ENCODE peak calls at places on chromosome 14, in seven cellular contexts. One of them, this sample, is unnamed.
A peak's percentile ranks its signal among the peaks of the same experiment; 100 is the strongest.

GRCh38 chr14:100416921-100417451 is 93.8 kb downstream of the SLC25A47 start:
- DNase-seq in endodermal cell: peak; percentile 60
- DNase-seq in brain microvascular endothelial cell: no peak
- DNase-seq in tibial artery: no peak
- DNase-seq in astrocyte: peak; percentile 87
- DNase-seq in NT2/D1: no peak
- DNase-seq in CD8-positive, alpha-beta memory T cell: no peak
- DNase-seq in this sample: peak; percentile 94

GRCh38 chr14:50920482-50921225 is 23.6 kb downstream of the PYGL start:
- DNase-seq in endodermal cell: no peak
- DNase-seq in brain microvascular endothelial cell: peak; percentile 51
- DNase-seq in tibial artery: no peak
- DNase-seq in astrocyte: peak; percentile 90
- DNase-seq in NT2/D1: no peak
- DNase-seq in CD8-positive, alpha-beta memory T cell: no peak
- DNase-seq in this sample: peak; percentile 87

GRCh38 chr14:63730659-63731058 is 2.8 kb upstream of the SGPP1 start:
- DNase-seq in endodermal cell: no peak
- DNase-seq in brain microvascular endothelial cell: no peak
- DNase-seq in tibial artery: no peak
- DNase-seq in astrocyte: no peak
- DNase-seq in NT2/D1: no peak
- DNase-seq in CD8-positive, alpha-beta memory T cell: no peak
- DNase-seq in this sample: no peak

GRCh38 chr14:76884853-76885276 is 58.7 kb downstream of the LRRC74A start:
- DNase-seq in endodermal cell: peak; percentile 79
- DNase-seq in brain microvascular endothelial cell: no peak
- DNase-seq in tibial artery: no peak
- DNase-seq in astrocyte: no peak
- DNase-seq in NT2/D1: no peak
- DNase-seq in CD8-positive, alpha-beta memory T cell: no peak
- DNase-seq in this sample: no peak

GRCh38 chr14:77849711-77850110 is 49.8 kb downstream of the ADCK1 start:
- DNase-seq in endodermal cell: no peak
- DNase-seq in brain microvascular endothelial cell: peak; percentile 23
- DNase-seq in tibial artery: no peak
- DNase-seq in astrocyte: peak; percentile 69
- DNase-seq in NT2/D1: no peak
- DNase-seq in CD8-positive, alpha-beta memory T cell: no peak
- DNase-seq in this sample: no peak

GRCh38 chr14:54774824-54775223 is 127.8 kb downstream of the GCH1 start:
- DNase-seq in endodermal cell: no peak
- DNase-seq in brain microvascular endothelial cell: no peak
- DNase-seq in tibial artery: no peak
- DNase-seq in astrocyte: no peak
- DNase-seq in NT2/D1: no peak
- DNase-seq in CD8-positive, alpha-beta memory T cell: no peak
- DNase-seq in this sample: no peak

GRCh38 chr14:20350280-20350679 is 6.8 kb downstream of the PARP2 start:
- DNase-seq in endodermal cell: no peak
- DNase-seq in brain microvascular endothelial cell: no peak
- DNase-seq in tibial artery: no peak
- DNase-seq in astrocyte: no peak
- DNase-seq in NT2/D1: no peak
- DNase-seq in CD8-positive, alpha-beta memory T cell: no peak
- DNase-seq in this sample: no peak

GRCh38 chr14:30444451-30444850 is 114.5 kb upstream of the G2E3 start:
- DNase-seq in endodermal cell: no peak
- DNase-seq in brain microvascular endothelial cell: no peak
- DNase-seq in tibial artery: no peak
- DNase-seq in astrocyte: no peak
- DNase-seq in NT2/D1: no peak
- DNase-seq in CD8-positive, alpha-beta memory T cell: no peak
- DNase-seq in this sample: no peak

GRCh38 chr14:34733245-34733644 is 18.9 kb upstream of the CFL2 start:
- DNase-seq in endodermal cell: no peak
- DNase-seq in brain microvascular endothelial cell: no peak
- DNase-seq in tibial artery: no peak
- DNase-seq in astrocyte: peak; percentile 71
- DNase-seq in NT2/D1: no peak
- DNase-seq in CD8-positive, alpha-beta memory T cell: no peak
- DNase-seq in this sample: no peak

GRCh38 chr14:29352681-29353080 is 575.0 kb downstream of the PRKD1 start:
- DNase-seq in endodermal cell: no peak
- DNase-seq in brain microvascular endothelial cell: no peak
- DNase-seq in tibial artery: no peak
- DNase-seq in astrocyte: no peak
- DNase-seq in NT2/D1: no peak
- DNase-seq in CD8-positive, alpha-beta memory T cell: no peak
- DNase-seq in this sample: no peak

GRCh38 chr14:89466939-89467338 is 49.9 kb upstream of the FOXN3 start:
- DNase-seq in endodermal cell: peak; percentile 68
- DNase-seq in brain microvascular endothelial cell: no peak
- DNase-seq in tibial artery: peak; percentile 58
- DNase-seq in astrocyte: no peak
- DNase-seq in NT2/D1: no peak
- DNase-seq in CD8-positive, alpha-beta memory T cell: no peak
- DNase-seq in this sample: no peak

GRCh38 chr14:88995437-88996198 is 171.2 kb downstream of the TTC8 start:
- DNase-seq in endodermal cell: no peak
- DNase-seq in brain microvascular endothelial cell: no peak
- DNase-seq in tibial artery: no peak
- DNase-seq in astrocyte: peak; percentile 99
- DNase-seq in NT2/D1: no peak
- DNase-seq in CD8-positive, alpha-beta memory T cell: no peak
- DNase-seq in this sample: peak; percentile 47

GRCh38 chr14:53408175-53408879 is 255.2 kb upstream of the DDHD1 start:
- DNase-seq in endodermal cell: no peak
- DNase-seq in brain microvascular endothelial cell: no peak
- DNase-seq in tibial artery: no peak
- DNase-seq in astrocyte: no peak
- DNase-seq in NT2/D1: no peak
- DNase-seq in CD8-positive, alpha-beta memory T cell: no peak
- DNase-seq in this sample: no peak

GRCh38 chr14:28780843-28781503 is 14.4 kb downstream of the FOXG1 start:
- DNase-seq in endodermal cell: peak; percentile 74
- DNase-seq in brain microvascular endothelial cell: no peak
- DNase-seq in tibial artery: no peak
- DNase-seq in astrocyte: no peak
- DNase-seq in NT2/D1: no peak
- DNase-seq in CD8-positive, alpha-beta memory T cell: no peak
- DNase-seq in this sample: no peak

GRCh38 chr14:96081224-96081623 is 42.1 kb downstream of the C14orf132 start:
- DNase-seq in endodermal cell: no peak
- DNase-seq in brain microvascular endothelial cell: no peak
- DNase-seq in tibial artery: no peak
- DNase-seq in astrocyte: no peak
- DNase-seq in NT2/D1: no peak
- DNase-seq in CD8-positive, alpha-beta memory T cell: no peak
- DNase-seq in this sample: no peak

GRCh38 chr14:100078997-100079561 is 13.9 kb downstream of the EVL start:
- DNase-seq in endodermal cell: peak; percentile 89
- DNase-seq in brain microvascular endothelial cell: peak; percentile 75
- DNase-seq in tibial artery: no peak
- DNase-seq in astrocyte: peak; percentile 69
- DNase-seq in NT2/D1: no peak
- DNase-seq in CD8-positive, alpha-beta memory T cell: peak; percentile 93
- DNase-seq in this sample: no peak

GRCh38 chr14:22589096-22589839 is at the start of gene DAD1:
- DNase-seq in endodermal cell: peak; percentile 100
- DNase-seq in brain microvascular endothelial cell: peak; percentile 100
- DNase-seq in tibial artery: peak; percentile 99
- DNase-seq in astrocyte: peak; percentile 98
- DNase-seq in NT2/D1: peak; percentile 94
- DNase-seq in CD8-positive, alpha-beta memory T cell: peak; percentile 100
- DNase-seq in this sample: peak; percentile 98

GRCh38 chr14:23431486-23431885 is 4.0 kb downstream of the MYH7 start:
- DNase-seq in endodermal cell: no peak
- DNase-seq in brain microvascular endothelial cell: no peak
- DNase-seq in tibial artery: peak; percentile 59
- DNase-seq in astrocyte: no peak
- DNase-seq in NT2/D1: no peak
- DNase-seq in CD8-positive, alpha-beta memory T cell: no peak
- DNase-seq in this sample: no peak

GRCh38 chr14:69132513-69133181 is 20.3 kb downstream of the DCAF5 start:
- DNase-seq in endodermal cell: no peak
- DNase-seq in brain microvascular endothelial cell: peak; percentile 33
- DNase-seq in tibial artery: no peak
- DNase-seq in astrocyte: peak; percentile 63
- DNase-seq in NT2/D1: no peak
- DNase-seq in CD8-positive, alpha-beta memory T cell: no peak
- DNase-seq in this sample: no peak

GRCh38 chr14:87992349-87992719 is 648 bp downstream of the GALC start:
- DNase-seq in endodermal cell: no peak
- DNase-seq in brain microvascular endothelial cell: no peak
- DNase-seq in tibial artery: peak; percentile 67
- DNase-seq in astrocyte: no peak
- DNase-seq in NT2/D1: no peak
- DNase-seq in CD8-positive, alpha-beta memory T cell: no peak
- DNase-seq in this sample: no peak

GRCh38 chr14:43795600-43796228 is 711.4 kb downstream of the FSCB start:
- DNase-seq in endodermal cell: no peak
- DNase-seq in brain microvascular endothelial cell: no peak
- DNase-seq in tibial artery: no peak
- DNase-seq in astrocyte: no peak
- DNase-seq in NT2/D1: no peak
- DNase-seq in CD8-positive, alpha-beta memory T cell: no peak
- DNase-seq in this sample: no peak

GRCh38 chr14:51188566-51189185 is 51.4 kb upstream of the TMX1 start:
- DNase-seq in endodermal cell: no peak
- DNase-seq in brain microvascular endothelial cell: no peak
- DNase-seq in tibial artery: no peak
- DNase-seq in astrocyte: peak; percentile 47
- DNase-seq in NT2/D1: no peak
- DNase-seq in CD8-positive, alpha-beta memory T cell: no peak
- DNase-seq in this sample: no peak

GRCh38 chr14:80867798-80868197 is 73.7 kb downstream of the CEP128 start:
- DNase-seq in endodermal cell: no peak
- DNase-seq in brain microvascular endothelial cell: no peak
- DNase-seq in tibial artery: no peak
- DNase-seq in astrocyte: no peak
- DNase-seq in NT2/D1: no peak
- DNase-seq in CD8-positive, alpha-beta memory T cell: no peak
- DNase-seq in this sample: no peak

GRCh38 chr14:55514819-55515470 is 65.1 kb upstream of the KTN1 start:
- DNase-seq in endodermal cell: no peak
- DNase-seq in brain microvascular endothelial cell: peak; percentile 32
- DNase-seq in tibial artery: no peak
- DNase-seq in astrocyte: peak; percentile 84
- DNase-seq in NT2/D1: no peak
- DNase-seq in CD8-positive, alpha-beta memory T cell: no peak
- DNase-seq in this sample: peak; percentile 78

GRCh38 chr14:32382704-32383103 is 53.6 kb downstream of the AKAP6 start:
- DNase-seq in endodermal cell: peak; percentile 56
- DNase-seq in brain microvascular endothelial cell: no peak
- DNase-seq in tibial artery: no peak
- DNase-seq in astrocyte: no peak
- DNase-seq in NT2/D1: no peak
- DNase-seq in CD8-positive, alpha-beta memory T cell: no peak
- DNase-seq in this sample: no peak

GRCh38 chr14:64943556-64943955 is 1.0 kb upstream of the GPX2 start:
- DNase-seq in endodermal cell: peak; percentile 45
- DNase-seq in brain microvascular endothelial cell: no peak
- DNase-seq in tibial artery: no peak
- DNase-seq in astrocyte: no peak
- DNase-seq in NT2/D1: no peak
- DNase-seq in CD8-positive, alpha-beta memory T cell: no peak
- DNase-seq in this sample: no peak

GRCh38 chr14:61925732-61926445 is 163.7 kb downstream of the SNAPC1 start:
- DNase-seq in endodermal cell: no peak
- DNase-seq in brain microvascular endothelial cell: no peak
- DNase-seq in tibial artery: no peak
- DNase-seq in astrocyte: peak; percentile 28
- DNase-seq in NT2/D1: no peak
- DNase-seq in CD8-positive, alpha-beta memory T cell: no peak
- DNase-seq in this sample: no peak
- H3K27me3 ChIP-seq in endodermal cell: no peaks in the 10 kb centered on the region
- H3K27me3 ChIP-seq in brain microvascular endothelial cell: no peaks in the 10 kb centered on the region
- H3K27me3 ChIP-seq in tibial artery: no peaks in the 10 kb centered on the region
- H3K27me3 ChIP-seq in astrocyte: no peaks in the 10 kb centered on the region
- H3K27me3 ChIP-seq in NT2/D1: no peaks in the 10 kb centered on the region
- H3K27me3 ChIP-seq in CD8-positive, alpha-beta memory T cell: no peaks in the 10 kb centered on the region
- H3K27me3 ChIP-seq in this sample: peaks cover 34% of the 10 kb centered on the region

GRCh38 chr14:101462726-101463565 is 98.3 kb upstream of the DIO3 start:
- DNase-seq in endodermal cell: peak; percentile 38
- DNase-seq in brain microvascular endothelial cell: no peak
- DNase-seq in tibial artery: peak; percentile 49
- DNase-seq in astrocyte: no peak
- DNase-seq in NT2/D1: no peak
- DNase-seq in CD8-positive, alpha-beta memory T cell: no peak
- DNase-seq in this sample: no peak

GRCh38 chr14:101459392-101459900 is 101.8 kb upstream of the DIO3 start:
- DNase-seq in endodermal cell: no peak
- DNase-seq in brain microvascular endothelial cell: no peak
- DNase-seq in tibial artery: no peak
- DNase-seq in astrocyte: no peak
- DNase-seq in NT2/D1: no peak
- DNase-seq in CD8-positive, alpha-beta memory T cell: no peak
- DNase-seq in this sample: no peak

GRCh38 chr14:101461891-101462290 is 99.4 kb upstream of the DIO3 start:
- DNase-seq in endodermal cell: peak; percentile 36
- DNase-seq in brain microvascular endothelial cell: no peak
- DNase-seq in tibial artery: peak; percentile 50
- DNase-seq in astrocyte: no peak
- DNase-seq in NT2/D1: no peak
- DNase-seq in CD8-positive, alpha-beta memory T cell: no peak
- DNase-seq in this sample: no peak

GRCh38 chr14:101460521-101460920 is 100.8 kb upstream of the DIO3 start:
- DNase-seq in endodermal cell: peak; percentile 29
- DNase-seq in brain microvascular endothelial cell: no peak
- DNase-seq in tibial artery: no peak
- DNase-seq in astrocyte: no peak
- DNase-seq in NT2/D1: no peak
- DNase-seq in CD8-positive, alpha-beta memory T cell: no peak
- DNase-seq in this sample: no peak

GRCh38 chr14:101460986-101461750 is 100.1 kb upstream of the DIO3 start:
- DNase-seq in endodermal cell: peak; percentile 37
- DNase-seq in brain microvascular endothelial cell: no peak
- DNase-seq in tibial artery: peak; percentile 25
- DNase-seq in astrocyte: no peak
- DNase-seq in NT2/D1: no peak
- DNase-seq in CD8-positive, alpha-beta memory T cell: no peak
- DNase-seq in this sample: no peak
- H3K27me3 ChIP-seq in endodermal cell: peaks cover 55% of the 10 kb centered on the region
- H3K27me3 ChIP-seq in brain microvascular endothelial cell: peaks cover 32% of the 10 kb centered on the region
- H3K27me3 ChIP-seq in tibial artery: peaks cover 2% of the 10 kb centered on the region
- H3K27me3 ChIP-seq in astrocyte: peaks cover 38% of the 10 kb centered on the region
- H3K27me3 ChIP-seq in NT2/D1: peaks cover 47% of the 10 kb centered on the region
- H3K27me3 ChIP-seq in CD8-positive, alpha-beta memory T cell: peaks cover 11% of the 10 kb centered on the region
- H3K27me3 ChIP-seq in this sample: peaks cover 41% of the 10 kb centered on the region

GRCh38 chr14:98168196-98168985 is 1103.6 kb downstream of the BCL11B start:
- DNase-seq in endodermal cell: no peak
- DNase-seq in brain microvascular endothelial cell: no peak
- DNase-seq in tibial artery: no peak
- DNase-seq in astrocyte: no peak
- DNase-seq in NT2/D1: no peak
- DNase-seq in CD8-positive, alpha-beta memory T cell: no peak
- DNase-seq in this sample: no peak
- H3K27me3 ChIP-seq in endodermal cell: no peaks in the 10 kb centered on the region
- H3K27me3 ChIP-seq in brain microvascular endothelial cell: no peaks in the 10 kb centered on the region
- H3K27me3 ChIP-seq in tibial artery: no peaks in the 10 kb centered on the region
- H3K27me3 ChIP-seq in astrocyte: no peaks in the 10 kb centered on the region
- H3K27me3 ChIP-seq in NT2/D1: no peaks in the 10 kb centered on the region
- H3K27me3 ChIP-seq in CD8-positive, alpha-beta memory T cell: no peaks in the 10 kb centered on the region
- H3K27me3 ChIP-seq in this sample: no peaks in the 10 kb centered on the region

GRCh38 chr14:56801920-56802319 is 8.4 kb downstream of the OTX2 start:
- DNase-seq in endodermal cell: peak; percentile 52
- DNase-seq in brain microvascular endothelial cell: no peak
- DNase-seq in tibial artery: no peak
- DNase-seq in astrocyte: no peak
- DNase-seq in NT2/D1: no peak
- DNase-seq in CD8-positive, alpha-beta memory T cell: no peak
- DNase-seq in this sample: no peak
- H3K27me3 ChIP-seq in endodermal cell: peaks cover 10% of the 10 kb centered on the region
- H3K27me3 ChIP-seq in brain microvascular endothelial cell: peaks cover 83% of the 10 kb centered on the region
- H3K27me3 ChIP-seq in tibial artery: peaks cover 4% of the 10 kb centered on the region
- H3K27me3 ChIP-seq in astrocyte: peaks cover 86% of the 10 kb centered on the region
- H3K27me3 ChIP-seq in NT2/D1: peaks cover 32% of the 10 kb centered on the region
- H3K27me3 ChIP-seq in CD8-positive, alpha-beta memory T cell: peaks cover 28% of the 10 kb centered on the region
- H3K27me3 ChIP-seq in this sample: peaks cover 91% of the 10 kb centered on the region